ENCODE peak calls at places on chromosomes 5 and 9, in ten cellular contexts. W, A, K, H, O, B, S, I, T and N are unnamed samples.
A peak's percentile ranks its signal among the peaks of the same experiment; 100 is the strongest.

GRCh38 chr9:115403753-115404152 is 285.8 kb upstream of the TNC start:
- DNase-seq in W (no peak), A (no peak), K (no peak), H (no peak), O (no peak), B (no peak), S (no peak), I (no peak), T (no peak), N (no peak)

GRCh38 chr5:177376107-177376506 is 8.1 kb upstream of the SLC34A1 start:
- DNase-seq in W (no peak), A (no peak), K (no peak), H (no peak), O (no peak), B (no peak), S (no peak), I (no peak), T (no peak), N (no peak)

GRCh38 chr5:31361234-31361633 is 167.7 kb downstream of the CDH6 start:
- DNase-seq in W (no peak), A (no peak), K (no peak), H (no peak), O (no peak), B (no peak), S (no peak), I (peak; percentile 36), T (no peak), N (peak; percentile 16)

GRCh38 chr5:22319798-22320197 is 533.3 kb downstream of the CDH12 start:
- DNase-seq in W (peak; percentile 51), A (no peak), K (no peak), H (no peak), O (no peak), B (no peak), S (no peak), I (no peak), T (no peak), N (no peak)

GRCh38 chr5:37197340-37198050 is 51.7 kb downstream of the CPLANE1 start:
- DNase-seq in W (no peak), A (no peak), K (no peak), H (no peak), O (no peak), B (peak; percentile 61), S (no peak), I (no peak), T (no peak), N (no peak)

GRCh38 chr5:127409236-127409921 is 108.1 kb upstream of the PRRC1 start:
- DNase-seq in W (no peak), A (no peak), K (no peak), H (no peak), O (no peak), B (no peak), S (no peak), I (no peak), T (no peak), N (no peak)

GRCh38 chr5:33371660-33372059 is 69.1 kb upstream of the TARS1 start:
- DNase-seq in W (no peak), A (no peak), K (peak; percentile 28), H (no peak), O (no peak), B (no peak), S (no peak), I (no peak), T (no peak), N (no peak)

GRCh38 chr5:118336468-118336867 is 651.9 kb downstream of the DTWD2 start:
- DNase-seq in W (no peak), A (no peak), K (no peak), H (no peak), O (no peak), B (no peak), S (no peak), I (no peak), T (no peak), N (no peak)

GRCh38 chr5:78896128-78896527 is 89.0 kb downstream of the ARSB start:
- DNase-seq in W (no peak), A (no peak), K (no peak), H (no peak), O (no peak), B (no peak), S (no peak), I (peak; percentile 71), T (no peak), N (no peak)

GRCh38 chr5:132019857-132020555 is 8.5 kb upstream of the ACSL6 start:
- DNase-seq in W (peak; percentile 4), A (no peak), K (no peak), H (no peak), O (peak; percentile 62), B (no peak), S (no peak), I (no peak), T (peak; percentile 74), N (no peak)

GRCh38 chr5:74562116-74562515 is 78.4 kb downstream of the ENC1 start:
- DNase-seq in W (no peak), A (no peak), K (no peak), H (no peak), O (no peak), B (no peak), S (no peak), I (no peak), T (no peak), N (no peak)

GRCh38 chr5:157303667-157304327 is 37.9 kb downstream of the CYFIP2 start:
- DNase-seq in W (peak; percentile 83), A (no peak), K (no peak), H (no peak), O (no peak), B (no peak), S (peak; percentile 3), I (no peak), T (no peak), N (no peak)

GRCh38 chr5:2200261-2200965 is 317.7 kb upstream of the IRX4 start:
- DNase-seq in W (no peak), A (no peak), K (no peak), H (peak; percentile 26), O (no peak), B (no peak), S (no peak), I (no peak), T (peak; percentile 34), N (no peak)

GRCh38 chr5:172110921-172111873 is 76.8 kb downstream of the STK10 start:
- DNase-seq in W (peak; percentile 59), A (peak; percentile 40), K (no peak), H (peak; percentile 73), O (peak; percentile 65), B (peak; percentile 96), S (no peak), I (peak; percentile 56), T (peak; percentile 96), N (no peak)

GRCh38 chr9:108168451-108168850 is 678.9 kb upstream of the KLF4 start:
- DNase-seq in W (no peak), A (no peak), K (peak; percentile 86), H (peak; percentile 47), O (no peak), B (no peak), S (no peak), I (no peak), T (no peak), N (no peak)

GRCh38 chr5:139847790-139848507 is 52.3 kb downstream of the PSD2 start:
- DNase-seq in W (peak; percentile 93), A (peak; percentile 53), K (no peak), H (peak; percentile 78), O (peak; percentile 66), B (peak; percentile 79), S (no peak), I (peak; percentile 43), T (peak; percentile 94), N (no peak)

GRCh38 chr5:114857951-114858401 is 311.7 kb downstream of the TRIM36 start:
- DNase-seq in W (peak; percentile 46), A (no peak), K (peak; percentile 18), H (no peak), O (no peak), B (no peak), S (peak; percentile 42), I (peak; percentile 1), T (peak; percentile 73), N (no peak)

GRCh38 chr9:135262248-135262647 is 174.8 kb downstream of the OLFM1 start:
- DNase-seq in W (no peak), A (no peak), K (no peak), H (no peak), O (no peak), B (no peak), S (no peak), I (no peak), T (no peak), N (peak; percentile 71)

GRCh38 chr5:158819840-158820620 is 279.7 kb downstream of the EBF1 start:
- DNase-seq in W (no peak), A (no peak), K (no peak), H (no peak), O (no peak), B (no peak), S (no peak), I (peak; percentile 50), T (no peak), N (no peak)

GRCh38 chr5:68515514-68515913 is 300.0 kb downstream of the PIK3R1 start:
- DNase-seq in W (no peak), A (no peak), K (no peak), H (no peak), O (no peak), B (no peak), S (no peak), I (no peak), T (no peak), N (no peak)

GRCh38 chr5:143145388-143145787 is 258.1 kb downstream of the NR3C1 start:
- DNase-seq in W (no peak), A (no peak), K (no peak), H (no peak), O (no peak), B (no peak), S (no peak), I (no peak), T (no peak), N (no peak)

GRCh38 chr9:10678790-10679189 is 66.0 kb upstream of the PTPRD start:
- DNase-seq in W (no peak), A (no peak), K (peak; percentile 56), H (no peak), O (no peak), B (no peak), S (no peak), I (peak; percentile 77), T (no peak), N (peak; percentile 18)

GRCh38 chr5:149135536-149136201 is 5.6 kb upstream of the ABLIM3 start:
- DNase-seq in W (no peak), A (no peak), K (peak; percentile 42), H (no peak), O (no peak), B (no peak), S (no peak), I (peak; percentile 53), T (no peak), N (no peak)

GRCh38 chr5:76402251-76402879 is 720 bp upstream of the IQGAP2 start:
- DNase-seq in W (peak; percentile 76), A (peak; percentile 44), K (no peak), H (peak; percentile 64), O (peak; percentile 64), B (peak; percentile 77), S (peak; percentile 69), I (peak; percentile 7), T (peak; percentile 88), N (no peak)

GRCh38 chr9:124220551-124221451 is 36.9 kb upstream of the NEK6 start:
- DNase-seq in W (peak; percentile 59), A (no peak), K (peak; percentile 40), H (peak; percentile 61), O (no peak), B (no peak), S (peak; percentile 45), I (peak; percentile 56), T (peak; percentile 57), N (peak; percentile 78)

GRCh38 chr5:180601591-180602480 is 10.5 kb upstream of the SCGB3A1 start:
- DNase-seq in W (peak; percentile 57), A (no peak), K (no peak), H (peak; percentile 38), O (no peak), B (no peak), S (no peak), I (no peak), T (peak; percentile 70), N (no peak)

GRCh38 chr9:4325113-4325512 is 25.2 kb upstream of the GLIS3 start:
- DNase-seq in W (no peak), A (no peak), K (no peak), H (no peak), O (no peak), B (no peak), S (no peak), I (no peak), T (no peak), N (no peak)

GRCh38 chr9:11871832-11872231 is 821.4 kb upstream of the TYRP1 start:
- DNase-seq in W (no peak), A (no peak), K (no peak), H (no peak), O (no peak), B (no peak), S (peak; percentile 10), I (no peak), T (no peak), N (no peak)